ENCODE peak calls at places on chromosomes 5 and 9, in ten cellular contexts. One of them, this sample, is unnamed.

GRCh38 chr5:128579669-128580068 is 41.6 kb upstream of the FBN2 start:
- DNase-seq in HEK293T: no peak
- DNase-seq in kidney: no peak
- DNase-seq in astrocyte of the cerebellum: no peak
- DNase-seq in H9: no peak
- DNase-seq in NCI-H1092 treated with DMSO at 0.1 percent for 48 hours: no peak
- DNase-seq in stimulated activated naive CD8-positive, alpha-beta T cell treated with anti-CD3 and anti-CD28 coated beads, Interleukin-15, amount 100 ng/mL, for 72 hours: no peak
- DNase-seq in stimulated activated CD4-positive, alpha-beta T cell treated with anti-CD3 and anti-CD28 coated beads, Interleukin-12 subunit alpha, Interleukin-12 subunit beta, amount 100 ng/mL, for 4 hours: no peak
- DNase-seq in EL: peak
- DNase-seq in ureter: no peak
- DNase-seq in this sample: no peak

GRCh38 chr9:108049671-108050494 is 560.3 kb upstream of the KLF4 start:
- DNase-seq in EL: no peak
- DNase-seq in NCI-H1092 treated with DMSO at 0.1 percent for 48 hours: no peak
- DNase-seq in ureter: no peak
- DNase-seq in HEK293T: no peak
- DNase-seq in stimulated activated naive CD8-positive, alpha-beta T cell treated with anti-CD3 and anti-CD28 coated beads, Interleukin-15, amount 100 ng/mL, for 72 hours: no peak
- DNase-seq in kidney: no peak
- DNase-seq in stimulated activated CD4-positive, alpha-beta T cell treated with anti-CD3 and anti-CD28 coated beads, Interleukin-12 subunit alpha, Interleukin-12 subunit beta, amount 100 ng/mL, for 4 hours: no peak
- DNase-seq in H9: no peak
- DNase-seq in astrocyte of the cerebellum: no peak
- DNase-seq in this sample: no peak

GRCh38 chr5:85479849-85480248 is 1095.2 kb upstream of the EDIL3 start:
- DNase-seq in EL: no peak
- DNase-seq in astrocyte of the cerebellum: no peak
- DNase-seq in NCI-H1092 treated with DMSO at 0.1 percent for 48 hours: no peak
- DNase-seq in stimulated activated CD4-positive, alpha-beta T cell treated with anti-CD3 and anti-CD28 coated beads, Interleukin-12 subunit alpha, Interleukin-12 subunit beta, amount 100 ng/mL, for 4 hours: no peak
- DNase-seq in H9: no peak
- DNase-seq in ureter: no peak
- DNase-seq in stimulated activated naive CD8-positive, alpha-beta T cell treated with anti-CD3 and anti-CD28 coated beads, Interleukin-15, amount 100 ng/mL, for 72 hours: no peak
- DNase-seq in HEK293T: no peak
- DNase-seq in kidney: no peak
- DNase-seq in this sample: no peak

GRCh38 chr9:126842977-126843799 is 17.3 kb upstream of the ZBTB34 start:
- DNase-seq in stimulated activated CD4-positive, alpha-beta T cell treated with anti-CD3 and anti-CD28 coated beads, Interleukin-12 subunit alpha, Interleukin-12 subunit beta, amount 100 ng/mL, for 4 hours: no peak
- DNase-seq in HEK293T: no peak
- DNase-seq in NCI-H1092 treated with DMSO at 0.1 percent for 48 hours: no peak
- DNase-seq in stimulated activated naive CD8-positive, alpha-beta T cell treated with anti-CD3 and anti-CD28 coated beads, Interleukin-15, amount 100 ng/mL, for 72 hours: no peak
- DNase-seq in H9: no peak
- DNase-seq in kidney: no peak
- DNase-seq in ureter: no peak
- DNase-seq in astrocyte of the cerebellum: no peak
- DNase-seq in EL: no peak
- DNase-seq in this sample: no peak

GRCh38 chr9:123299558-123300126 is 31.3 kb upstream of the STRBP start:
- DNase-seq in ureter: no peak
- DNase-seq in kidney: peak
- DNase-seq in astrocyte of the cerebellum: no peak
- DNase-seq in NCI-H1092 treated with DMSO at 0.1 percent for 48 hours: no peak
- DNase-seq in stimulated activated CD4-positive, alpha-beta T cell treated with anti-CD3 and anti-CD28 coated beads, Interleukin-12 subunit alpha, Interleukin-12 subunit beta, amount 100 ng/mL, for 4 hours: no peak
- DNase-seq in stimulated activated naive CD8-positive, alpha-beta T cell treated with anti-CD3 and anti-CD28 coated beads, Interleukin-15, amount 100 ng/mL, for 72 hours: no peak
- DNase-seq in HEK293T: no peak
- DNase-seq in EL: no peak
- DNase-seq in H9: no peak
- DNase-seq in this sample: no peak

GRCh38 chr5:32964246-32964645 is 253.1 kb downstream of the NPR3 start:
- DNase-seq in NCI-H1092 treated with DMSO at 0.1 percent for 48 hours: no peak
- DNase-seq in kidney: no peak
- DNase-seq in stimulated activated naive CD8-positive, alpha-beta T cell treated with anti-CD3 and anti-CD28 coated beads, Interleukin-15, amount 100 ng/mL, for 72 hours: no peak
- DNase-seq in HEK293T: no peak
- DNase-seq in EL: peak
- DNase-seq in ureter: no peak
- DNase-seq in H9: no peak
- DNase-seq in stimulated activated CD4-positive, alpha-beta T cell treated with anti-CD3 and anti-CD28 coated beads, Interleukin-12 subunit alpha, Interleukin-12 subunit beta, amount 100 ng/mL, for 4 hours: no peak
- DNase-seq in astrocyte of the cerebellum: no peak
- DNase-seq in this sample: no peak

GRCh38 chr5:138763037-138763778 is 10.0 kb downstream of the CTNNA1 start:
- DNase-seq in kidney: no peak
- DNase-seq in EL: no peak
- DNase-seq in astrocyte of the cerebellum: no peak
- DNase-seq in stimulated activated CD4-positive, alpha-beta T cell treated with anti-CD3 and anti-CD28 coated beads, Interleukin-12 subunit alpha, Interleukin-12 subunit beta, amount 100 ng/mL, for 4 hours: no peak
- DNase-seq in NCI-H1092 treated with DMSO at 0.1 percent for 48 hours: no peak
- DNase-seq in ureter: no peak
- DNase-seq in HEK293T: no peak
- DNase-seq in stimulated activated naive CD8-positive, alpha-beta T cell treated with anti-CD3 and anti-CD28 coated beads, Interleukin-15, amount 100 ng/mL, for 72 hours: no peak
- DNase-seq in H9: no peak
- DNase-seq in this sample: no peak

GRCh38 chr5:137761020-137761516 is 6.9 kb upstream of the HNRNPA0 start:
- DNase-seq in kidney: no peak
- DNase-seq in NCI-H1092 treated with DMSO at 0.1 percent for 48 hours: no peak
- DNase-seq in H9: no peak
- DNase-seq in stimulated activated CD4-positive, alpha-beta T cell treated with anti-CD3 and anti-CD28 coated beads, Interleukin-12 subunit alpha, Interleukin-12 subunit beta, amount 100 ng/mL, for 4 hours: no peak
- DNase-seq in EL: peak
- DNase-seq in stimulated activated naive CD8-positive, alpha-beta T cell treated with anti-CD3 and anti-CD28 coated beads, Interleukin-15, amount 100 ng/mL, for 72 hours: no peak
- DNase-seq in ureter: no peak
- DNase-seq in astrocyte of the cerebellum: no peak
- DNase-seq in HEK293T: no peak
- DNase-seq in this sample: no peak

GRCh38 chr9:123400926-123401503 is 45.0 kb downstream of the CRB2 start:
- DNase-seq in EL: no peak
- DNase-seq in HEK293T: no peak
- DNase-seq in astrocyte of the cerebellum: no peak
- DNase-seq in stimulated activated CD4-positive, alpha-beta T cell treated with anti-CD3 and anti-CD28 coated beads, Interleukin-12 subunit alpha, Interleukin-12 subunit beta, amount 100 ng/mL, for 4 hours: no peak
- DNase-seq in ureter: no peak
- DNase-seq in NCI-H1092 treated with DMSO at 0.1 percent for 48 hours: no peak
- DNase-seq in H9: no peak
- DNase-seq in kidney: no peak
- DNase-seq in stimulated activated naive CD8-positive, alpha-beta T cell treated with anti-CD3 and anti-CD28 coated beads, Interleukin-15, amount 100 ng/mL, for 72 hours: no peak
- DNase-seq in this sample: no peak

This sample was measured in NCI-H2029.